ENCODE peak calls at places on chromosomes 13 and 19, in four cellular contexts. E is thoracic aorta, G is fibroblast of pulmonary artery, B is colonic mucosa. O is an unnamed sample.

GRCh38 chr19:11377237-11377636 is 2.8 kb downstream of the SWSAP1 start:
- DNase-seq in E (no peak), G (peak; percentile 79), B (no peak), O (peak; percentile 76)

GRCh38 chr13:111046590-111047141 is 68.4 kb upstream of the ARHGEF7 start:
- DNase-seq in E (no peak), G (peak; percentile 40), B (no peak), O (peak; percentile 26)

GRCh38 chr13:46553886-46554855 is 1.2 kb downstream of the LRCH1 start:
- DNase-seq in E (peak; percentile 28), G (peak; percentile 91), B (peak; percentile 77), O (no peak)

GRCh38 chr13:31012285-31013024 is 80.0 kb downstream of the TEX26 start:
- DNase-seq in E (no peak), G (peak; percentile 58), B (no peak), O (no peak)

GRCh38 chr13:112892759-112893569 is 76.0 kb upstream of the MCF2L start:
- DNase-seq in E (no peak), G (no peak), B (peak; percentile 62), O (no peak)

GRCh38 chr19:42596391-42597071 is 1.8 kb upstream of the CEACAM8 start:
- DNase-seq in E (no peak), G (peak; percentile 20), B (peak; percentile 36), O (no peak)

GRCh38 chr19:37980419-37980975 is 73.5 kb downstream of the SIPA1L3 start:
- DNase-seq in E (no peak), G (no peak), B (no peak), O (no peak)

GRCh38 chr13:32142956-32143375 is 111.4 kb downstream of the FRY start:
- DNase-seq in E (no peak), G (peak; percentile 74), B (no peak), O (peak; percentile 36)

GRCh38 chr13:108915095-108915633 is 285.8 kb downstream of the MYO16 start:
- DNase-seq in E (no peak), G (peak; percentile 71), B (no peak), O (peak; percentile 27)

GRCh38 chr19:10766681-10767201 is 48.9 kb downstream of the DNM2 start:
- DNase-seq in E (no peak), G (peak; percentile 60), B (no peak), O (no peak)

GRCh38 chr13:54536112-54536511 is 1507.5 kb downstream of the OLFM4 start:
- DNase-seq in E (no peak), G (no peak), B (no peak), O (no peak)

GRCh38 chr19:2841858-2842574 is 741 bp downstream of the ZNF555 start:
- DNase-seq in E (no peak), G (no peak), B (no peak), O (no peak)

GRCh38 chr13:26971990-26972888 is 199.4 kb downstream of the USP12 start:
- DNase-seq in E (no peak), G (peak; percentile 25), B (peak; percentile 85), O (no peak)
- TF ChIP-seq CTCF in E (no peak), G (peak; percentile 48), B (peak; percentile 51), O (peak; percentile 53)

DNA sequence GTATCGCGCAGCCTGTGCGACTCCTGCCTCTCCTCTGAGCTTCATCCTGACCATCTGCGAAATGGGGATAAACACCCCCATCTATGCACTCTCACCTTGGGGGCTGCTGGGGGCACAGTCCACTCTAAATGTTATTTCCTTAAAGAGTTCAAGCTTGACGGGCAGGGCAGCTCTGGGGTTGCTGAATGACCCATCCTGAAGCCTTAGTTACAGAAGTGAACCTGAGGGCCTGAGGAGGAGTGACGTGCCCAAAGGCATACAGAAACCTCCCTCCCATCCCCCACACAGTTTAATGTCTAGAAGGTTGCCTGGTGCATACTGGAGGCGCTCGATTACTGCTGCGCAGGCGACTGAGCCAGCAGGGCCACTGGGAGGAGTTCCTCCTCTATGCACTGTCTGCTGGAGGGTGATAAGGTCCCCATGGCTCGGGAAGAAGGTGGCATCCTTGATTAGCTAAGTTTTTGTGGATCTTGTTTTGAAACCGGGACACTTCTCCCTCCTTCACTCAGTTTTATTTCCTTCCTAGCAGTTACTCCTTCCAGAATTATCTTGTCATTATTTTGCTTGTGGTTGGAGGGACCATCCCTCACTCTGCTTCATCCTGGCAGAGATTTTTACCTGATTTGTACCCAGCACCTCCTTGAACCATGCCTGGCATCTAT is 572 bp upstream of the FKBP8 start:
- DNase-seq in E (no peak), G (peak; percentile 67), B (peak; percentile 92), O (no peak)
- TF ChIP-seq CTCF in E (no peak), G (no peak), B (no peak), O (no peak)

DNA sequence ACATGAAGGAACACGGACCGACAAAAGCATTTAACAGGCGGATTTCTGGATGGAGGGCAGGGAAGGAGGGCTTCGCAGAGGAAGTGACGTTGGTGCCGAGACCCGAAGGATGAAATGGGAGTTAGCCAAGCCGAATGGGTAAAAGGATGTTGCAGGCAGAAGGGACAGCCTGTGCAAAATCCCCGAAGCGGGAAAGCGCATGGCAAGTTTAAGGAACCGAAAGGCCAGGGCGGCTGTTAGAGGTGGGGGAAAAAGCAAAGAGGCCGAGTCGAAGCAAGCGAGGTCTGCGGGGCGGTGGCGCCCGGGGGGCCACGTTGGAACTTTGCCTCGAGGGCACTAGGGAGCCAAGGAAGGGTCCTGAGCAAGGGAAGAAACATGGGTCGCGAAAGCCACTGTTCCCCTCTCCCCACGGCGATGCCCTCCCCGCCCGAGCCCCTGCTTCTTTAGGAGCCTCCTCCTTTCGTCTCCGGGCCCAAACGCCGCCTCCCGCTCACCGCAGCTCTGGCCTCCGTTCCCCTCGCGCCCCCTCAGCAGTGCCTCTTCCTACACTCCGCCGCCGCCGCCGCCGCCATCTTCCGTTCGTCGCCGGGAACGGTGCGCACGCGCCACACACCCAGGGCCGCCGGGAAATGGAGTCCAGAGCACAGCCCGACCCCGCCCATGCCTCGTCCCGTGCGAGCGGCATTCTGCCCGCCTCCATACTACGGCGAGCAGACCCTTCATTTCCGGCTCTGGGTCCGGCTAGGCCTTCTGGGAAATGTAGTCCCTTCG is at the start of gene SYMPK:
- DNase-seq in E (peak; percentile 95), G (peak; percentile 98), B (peak; percentile 98), O (peak; percentile 93)
- TF ChIP-seq CTCF in E (no peak), G (no peak), B (no peak), O (no peak)

DNA sequence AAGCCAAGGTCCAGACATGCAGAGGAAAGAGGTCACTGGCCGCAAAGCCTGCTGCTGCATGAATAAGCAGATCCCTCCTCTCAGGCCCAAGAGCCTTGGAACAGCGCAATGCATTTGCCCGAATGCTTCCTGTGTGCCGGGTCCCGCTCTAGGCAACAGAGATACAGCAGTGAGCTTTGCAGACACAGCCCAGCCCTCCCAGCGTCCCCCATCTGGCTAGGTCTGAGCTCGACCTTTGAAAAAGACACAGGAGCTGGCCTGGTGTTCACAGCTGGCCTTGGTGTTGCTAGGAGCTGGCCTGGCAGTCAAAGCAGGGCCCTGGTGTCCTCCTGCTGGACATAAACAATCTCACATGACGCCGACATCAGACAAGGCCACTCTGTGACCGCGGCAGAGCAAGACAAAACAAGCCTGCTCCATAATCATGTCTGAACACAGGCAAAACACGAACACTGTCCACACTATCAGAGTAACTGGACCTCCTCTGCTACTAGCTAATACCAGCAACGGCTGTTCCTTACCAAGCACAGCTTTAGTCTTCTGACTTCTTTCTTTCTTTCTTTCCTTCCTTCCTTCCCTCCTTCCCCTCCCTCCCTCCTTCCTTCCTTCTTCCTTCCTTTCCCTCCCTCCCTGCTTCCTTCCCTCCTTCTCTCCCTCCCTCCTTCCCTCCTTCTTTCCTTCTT is 5.7 kb upstream of the PEX11G start:
- DNase-seq in E (no peak), G (peak; percentile 21), B (peak; percentile 31), O (no peak)
- TF ChIP-seq CTCF in E (peak; percentile 31), G (no peak), B (no peak), O (no peak)

DNA sequence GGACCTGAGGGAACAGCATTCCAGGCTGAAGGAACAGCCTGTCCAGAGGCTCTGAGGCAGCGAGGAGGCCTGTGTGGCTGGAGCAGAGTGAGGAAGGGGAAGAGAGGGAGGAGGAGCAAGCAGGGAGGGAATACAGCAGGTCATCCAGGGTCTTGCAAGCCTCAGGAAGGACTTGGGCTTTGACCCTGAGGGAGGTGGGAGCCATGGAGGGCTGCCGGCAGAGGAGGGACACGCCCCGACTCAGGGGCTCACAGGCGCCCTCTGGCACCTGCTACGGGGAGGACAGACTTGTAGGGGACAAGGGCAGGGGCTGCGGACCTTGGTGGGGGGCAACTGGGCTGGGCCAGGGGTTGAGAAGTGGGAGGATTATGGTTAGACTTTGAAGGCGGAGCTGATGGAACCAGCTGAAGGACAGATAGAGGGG is 4.7 kb downstream of the TINCR start:
- DNase-seq in E (no peak), G (no peak), B (no peak), O (no peak)
- TF ChIP-seq CTCF in E (no peak), G (no peak), B (no peak), O (peak; percentile 11)

DNA sequence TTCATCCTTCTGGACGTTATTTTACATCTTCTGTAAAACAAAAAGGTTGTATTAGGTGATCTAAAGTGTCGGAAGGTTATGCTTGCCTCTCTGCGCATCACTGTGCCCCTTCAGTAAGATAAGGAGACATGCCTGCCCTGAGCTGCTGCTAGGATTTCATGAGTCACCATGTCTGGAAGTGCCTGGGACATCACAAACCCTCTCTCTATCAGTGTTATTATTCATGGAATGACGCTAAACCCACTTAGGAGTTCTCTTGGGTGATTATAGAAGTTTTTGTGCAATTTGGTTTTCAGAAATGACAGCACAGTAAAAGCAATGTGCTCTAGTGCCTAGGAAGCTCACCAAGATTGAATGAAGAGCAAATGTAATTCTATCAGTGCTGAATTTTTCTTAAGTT is 617.7 kb downstream of the DCT start:
- DNase-seq in E (no peak), G (peak; percentile 82), B (no peak), O (peak; percentile 24)
- TF ChIP-seq CTCF in E (no peak), G (no peak), B (no peak), O (no peak)

DNA sequence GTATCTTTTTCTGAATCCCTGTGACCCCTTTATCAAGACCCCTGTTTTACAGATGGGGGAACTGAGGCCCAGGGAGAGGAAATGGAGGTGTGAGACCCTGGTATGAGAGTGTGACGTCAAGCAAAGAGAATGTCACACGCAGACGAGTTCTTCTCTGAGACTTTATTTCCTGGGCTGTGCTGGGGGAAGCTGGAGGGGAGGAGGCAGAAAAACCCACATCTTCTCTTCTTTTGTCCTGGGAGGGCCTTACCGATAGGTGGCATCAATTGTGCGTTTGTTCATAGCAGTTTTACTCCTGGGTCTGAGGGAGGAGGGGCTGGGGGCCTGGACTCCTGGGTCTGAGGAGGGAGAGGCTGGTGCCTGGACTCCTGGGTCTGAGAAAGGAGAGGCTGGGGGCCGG is 4.9 kb upstream of the KLK15 start:
- DNase-seq in E (no peak), G (peak; percentile 7), B (no peak), O (no peak)
- TF ChIP-seq CTCF in E (no peak), G (peak; percentile 19), B (no peak), O (peak; percentile 24)

DNA sequence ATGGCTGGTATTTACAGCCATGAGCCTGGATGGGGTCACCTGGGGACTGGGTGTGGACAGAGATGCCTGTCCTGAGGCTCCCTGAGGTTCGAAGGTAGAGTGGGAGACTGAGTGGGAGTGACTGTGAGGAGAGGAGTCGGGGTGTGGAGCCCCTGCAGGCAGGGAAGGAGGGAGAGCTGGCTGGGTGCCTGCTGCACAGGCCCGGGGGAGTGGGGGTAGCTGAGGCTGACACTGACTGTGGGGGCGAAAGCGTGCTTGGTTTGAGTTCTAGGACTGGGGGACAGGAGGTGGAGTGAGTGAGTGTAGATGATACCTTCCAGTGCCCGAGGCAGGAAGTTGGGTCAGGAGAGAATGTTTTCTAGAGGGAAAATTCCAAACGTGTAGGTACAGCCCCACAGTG is 7.1 kb downstream of the RAB11B start:
- DNase-seq in E (no peak), G (no peak), B (no peak), O (no peak)
- TF ChIP-seq CTCF in E (no peak), G (no peak), B (no peak), O (no peak)

GRCh38 chr13:102948006-102948405 is 102.2 kb downstream of the ERCC5 start:
- DNase-seq in E (no peak), G (peak; percentile 16), B (no peak), O (no peak)
- TF ChIP-seq CTCF in E (no peak), G (no peak), B (no peak), O (no peak)